ENCODE peak calls at places on chromosomes 3 and 15, in four cellular contexts. R is WTC11, M is HepG2, X is K562. V is an unnamed sample.

GRCh38 chr3:165954171-165954570 is 116.9 kb upstream of the BCHE start:
- DNase-seq in R (no peak), M (no peak), X (no peak), V (no peak)

GRCh38 chr3:112339609-112340008 is 6.7 kb downstream of the CD200 start:
- DNase-seq in R (no peak), M (no peak), X (no peak), V (no peak)

GRCh38 chr3:80914854-80915253 is 846.6 kb downstream of the GBE1 start:
- DNase-seq in R (no peak), M (no peak), X (no peak), V (no peak)

GRCh38 chr15:99017322-99017701 is 9.7 kb upstream of the PGPEP1L start:
- DNase-seq in R (no peak), M (no peak), X (no peak), V (no peak)

GRCh38 chr3:125634346-125634964 is 39.2 kb upstream of the OSBPL11 start:
- DNase-seq in R (no peak), M (no peak), X (no peak), V (no peak)

GRCh38 chr15:96337354-96337990 is 7.0 kb downstream of the NR2F2 start:
- DNase-seq in R (peak), M (peak), X (no peak), V (no peak)

GRCh38 chr3:102230057-102230456 is 204.8 kb upstream of the ZPLD1 start:
- DNase-seq in R (no peak), M (no peak), X (no peak), V (no peak)

GRCh38 chr3:42191443-42191747 is 74.6 kb downstream of the CCK start:
- DNase-seq in R (no peak), M (no peak), X (no peak), V (no peak)

GRCh38 chr3:137121704-137122314 is 164.0 kb downstream of the IL20RB start:
- DNase-seq in R (peak), M (peak), X (no peak), V (peak)

GRCh38 chr3:102095383-102095782 is 246.1 kb downstream of the NFKBIZ start:
- DNase-seq in R (no peak), M (no peak), X (no peak), V (no peak)

GRCh38 chr3:184320099-184320445 is 5.7 kb downstream of the EIF4G1 start:
- DNase-seq in R (no peak), M (peak), X (peak), V (no peak)

DNA sequence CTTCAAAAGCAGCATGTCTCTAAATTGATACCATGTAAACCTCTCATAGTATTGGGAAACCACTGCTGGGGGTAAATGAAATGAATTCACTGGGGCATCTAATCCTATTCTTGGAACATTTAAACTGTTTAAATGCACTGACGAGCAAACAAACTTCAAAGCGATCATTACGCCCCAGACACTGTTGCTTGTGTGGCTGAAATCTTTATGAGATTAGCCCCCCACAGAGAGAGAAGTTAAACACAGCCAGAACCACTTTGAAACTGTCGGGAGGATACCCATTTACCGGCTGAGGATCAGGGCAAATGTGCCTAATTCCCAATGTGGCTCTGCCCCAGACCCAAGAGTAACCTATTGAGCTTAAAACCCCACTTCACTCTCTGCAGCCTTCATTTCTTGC is 308.4 kb upstream of the CDIN1 start:
- DNase-seq in R (no peak), M (no peak), X (no peak), V (peak)
- TF ChIP-seq ELF4 in R (no peak), M (no peak), X (no peak), V (no peak)

GRCh38 chr3:33007776-33008175 is 56.3 kb downstream of the CCR4 start:
- DNase-seq in R (no peak), M (no peak), X (no peak), V (no peak)

GRCh38 chr3:33008282-33008681 is 56.8 kb downstream of the CCR4 start:
- DNase-seq in R (no peak), M (no peak), X (peak), V (no peak)

GRCh38 chr3:33004961-33005360 is 53.5 kb downstream of the CCR4 start:
- DNase-seq in R (no peak), M (no peak), X (no peak), V (no peak)

GRCh38 chr3:33006081-33006480 is 54.6 kb downstream of the CCR4 start:
- DNase-seq in R (peak), M (no peak), X (no peak), V (no peak)

GRCh38 chr3:33006571-33007286 is 55.3 kb downstream of the CCR4 start:
- DNase-seq in R (no peak), M (no peak), X (no peak), V (no peak)
- TF ChIP-seq ELF4 in R (no peak), M (no peak), X (no peak), V (no peak)

GRCh38 chr3:131107637-131108433 is 81.2 kb downstream of the NEK11 start:
- DNase-seq in R (no peak), M (peak), X (no peak), V (no peak)
- TF ChIP-seq ELF4 in R (no peak), M (no peak), X (no peak), V (no peak)

GRCh38 chr15:60074181-60074885 is 70.2 kb downstream of the FOXB1 start:
- DNase-seq in R (no peak), M (no peak), X (no peak), V (peak)
- TF ChIP-seq ELF4 in R (no peak), M (no peak), X (no peak), V (no peak)

V was measured in HEK293T.